ENCODE peak calls at places on chromosomes 6 and 20, in ten cellular contexts. One of them, this sample, is unnamed.

GRCh38 chr20:50280851-50281655 is 90.4 kb downstream of the CEBPB start:
- DNase-seq in fibroblast of pulmonary artery: no peak
- DNase-seq in prostate gland: no peak
- DNase-seq in mesendoderm: no peak
- DNase-seq in dorsolateral prefrontal cortex: no peak
- DNase-seq in coronary artery: no peak
- DNase-seq in uterus: no peak
- DNase-seq in fibroblast of mammary gland: no peak
- DNase-seq in AG09309: no peak
- DNase-seq in aorta: no peak
- DNase-seq in this sample: no peak

GRCh38 chr20:40307937-40308478 is 381.0 kb downstream of the MAFB start:
- DNase-seq in aorta: no peak
- DNase-seq in fibroblast of pulmonary artery: no peak
- DNase-seq in AG09309: no peak
- DNase-seq in prostate gland: no peak
- DNase-seq in uterus: no peak
- DNase-seq in dorsolateral prefrontal cortex: no peak
- DNase-seq in coronary artery: no peak
- DNase-seq in fibroblast of mammary gland: no peak
- DNase-seq in mesendoderm: no peak
- DNase-seq in this sample: no peak

GRCh38 chr6:45946887-45947286 is 68.8 kb downstream of the CLIC5 start:
- DNase-seq in dorsolateral prefrontal cortex: no peak
- DNase-seq in prostate gland: no peak
- DNase-seq in fibroblast of mammary gland: peak
- DNase-seq in aorta: no peak
- DNase-seq in coronary artery: no peak
- DNase-seq in AG09309: no peak
- DNase-seq in fibroblast of pulmonary artery: peak
- DNase-seq in mesendoderm: no peak
- DNase-seq in uterus: no peak
- DNase-seq in this sample: no peak

GRCh38 chr20:32648761-32649615 is 24.8 kb downstream of the C20orf203 start:
- DNase-seq in coronary artery: no peak
- DNase-seq in mesendoderm: no peak
- DNase-seq in aorta: no peak
- DNase-seq in uterus: no peak
- DNase-seq in AG09309: no peak
- DNase-seq in prostate gland: no peak
- DNase-seq in fibroblast of mammary gland: peak
- DNase-seq in dorsolateral prefrontal cortex: no peak
- DNase-seq in fibroblast of pulmonary artery: peak
- DNase-seq in this sample: no peak

GRCh38 chr6:157811476-157812173 is 11.4 kb upstream of the SNX9 start:
- DNase-seq in AG09309: no peak
- DNase-seq in fibroblast of pulmonary artery: peak
- DNase-seq in aorta: no peak
- DNase-seq in coronary artery: no peak
- DNase-seq in dorsolateral prefrontal cortex: no peak
- DNase-seq in mesendoderm: no peak
- DNase-seq in fibroblast of mammary gland: peak
- DNase-seq in uterus: no peak
- DNase-seq in prostate gland: no peak
- DNase-seq in this sample: no peak

GRCh38 chr20:53162251-53162835 is 190.2 kb downstream of the TSHZ2 start:
- DNase-seq in coronary artery: no peak
- DNase-seq in mesendoderm: peak
- DNase-seq in prostate gland: peak
- DNase-seq in fibroblast of pulmonary artery: peak
- DNase-seq in dorsolateral prefrontal cortex: no peak
- DNase-seq in aorta: peak
- DNase-seq in fibroblast of mammary gland: peak
- DNase-seq in AG09309: peak
- DNase-seq in uterus: peak
- DNase-seq in this sample: peak

GRCh38 chr6:122696079-122696478 is 83.4 kb upstream of the FABP7 start:
- DNase-seq in prostate gland: no peak
- DNase-seq in coronary artery: no peak
- DNase-seq in fibroblast of mammary gland: peak
- DNase-seq in uterus: no peak
- DNase-seq in AG09309: no peak
- DNase-seq in dorsolateral prefrontal cortex: no peak
- DNase-seq in aorta: no peak
- DNase-seq in mesendoderm: peak
- DNase-seq in fibroblast of pulmonary artery: peak
- DNase-seq in this sample: no peak

GRCh38 chr6:56241106-56241812 is 6.1 kb downstream of the COL21A1 start:
- DNase-seq in mesendoderm: no peak
- DNase-seq in AG09309: no peak
- DNase-seq in coronary artery: no peak
- DNase-seq in fibroblast of mammary gland: no peak
- DNase-seq in aorta: no peak
- DNase-seq in dorsolateral prefrontal cortex: no peak
- DNase-seq in fibroblast of pulmonary artery: no peak
- DNase-seq in uterus: no peak
- DNase-seq in prostate gland: no peak
- DNase-seq in this sample: no peak

GRCh38 chr6:140779991-140780596 is 1352.6 kb upstream of the GJE1 start:
- DNase-seq in coronary artery: no peak
- DNase-seq in prostate gland: no peak
- DNase-seq in fibroblast of pulmonary artery: no peak
- DNase-seq in aorta: no peak
- DNase-seq in uterus: no peak
- DNase-seq in dorsolateral prefrontal cortex: no peak
- DNase-seq in fibroblast of mammary gland: no peak
- DNase-seq in mesendoderm: no peak
- DNase-seq in AG09309: no peak
- DNase-seq in this sample: no peak

GRCh38 chr6:13234130-13234529 is 94.2 kb downstream of the TBC1D7 start:
- DNase-seq in fibroblast of mammary gland: no peak
- DNase-seq in mesendoderm: no peak
- DNase-seq in uterus: no peak
- DNase-seq in prostate gland: no peak
- DNase-seq in AG09309: peak
- DNase-seq in dorsolateral prefrontal cortex: no peak
- DNase-seq in fibroblast of pulmonary artery: no peak
- DNase-seq in aorta: no peak
- DNase-seq in coronary artery: no peak
- DNase-seq in this sample: no peak

GRCh38 chr6:3081965-3082364 is 13.7 kb downstream of the RIPK1 start:
- DNase-seq in uterus: no peak
- DNase-seq in prostate gland: no peak
- DNase-seq in aorta: no peak
- DNase-seq in fibroblast of mammary gland: no peak
- DNase-seq in dorsolateral prefrontal cortex: no peak
- DNase-seq in coronary artery: no peak
- DNase-seq in AG09309: no peak
- DNase-seq in mesendoderm: peak
- DNase-seq in fibroblast of pulmonary artery: no peak
- DNase-seq in this sample: no peak

GRCh38 chr6:144437105-144437504 is 152.0 kb downstream of the UTRN start:
- DNase-seq in uterus: no peak
- DNase-seq in fibroblast of pulmonary artery: no peak
- DNase-seq in AG09309: no peak
- DNase-seq in mesendoderm: no peak
- DNase-seq in coronary artery: no peak
- DNase-seq in aorta: no peak
- DNase-seq in dorsolateral prefrontal cortex: no peak
- DNase-seq in fibroblast of mammary gland: no peak
- DNase-seq in prostate gland: no peak
- DNase-seq in this sample: no peak

GRCh38 chr6:30356519-30356918 is 11.6 kb downstream of the RPP21 start:
- DNase-seq in prostate gland: no peak
- DNase-seq in fibroblast of mammary gland: no peak
- DNase-seq in fibroblast of pulmonary artery: no peak
- DNase-seq in aorta: no peak
- DNase-seq in coronary artery: no peak
- DNase-seq in dorsolateral prefrontal cortex: no peak
- DNase-seq in uterus: no peak
- DNase-seq in mesendoderm: no peak
- DNase-seq in AG09309: no peak
- DNase-seq in this sample: no peak

GRCh38 chr6:168888102-168888501 is 365.5 kb downstream of the THBS2 start:
- DNase-seq in mesendoderm: no peak
- DNase-seq in uterus: no peak
- DNase-seq in aorta: no peak
- DNase-seq in fibroblast of mammary gland: no peak
- DNase-seq in dorsolateral prefrontal cortex: no peak
- DNase-seq in prostate gland: no peak
- DNase-seq in fibroblast of pulmonary artery: no peak
- DNase-seq in AG09309: no peak
- DNase-seq in coronary artery: no peak
- DNase-seq in this sample: no peak

GRCh38 chr20:25057234-25058050 is 497 bp downstream of the ACSS1 start:
- DNase-seq in fibroblast of mammary gland: no peak
- DNase-seq in aorta: peak
- DNase-seq in coronary artery: peak
- DNase-seq in uterus: peak
- DNase-seq in AG09309: no peak
- DNase-seq in dorsolateral prefrontal cortex: peak
- DNase-seq in mesendoderm: peak
- DNase-seq in fibroblast of pulmonary artery: peak
- DNase-seq in prostate gland: peak
- DNase-seq in this sample: peak

GRCh38 chr6:165227644-165228329 is 81.6 kb downstream of the C6orf118 start:
- DNase-seq in uterus: no peak
- DNase-seq in mesendoderm: no peak
- DNase-seq in fibroblast of mammary gland: peak
- DNase-seq in dorsolateral prefrontal cortex: no peak
- DNase-seq in prostate gland: no peak
- DNase-seq in fibroblast of pulmonary artery: peak
- DNase-seq in aorta: no peak
- DNase-seq in coronary artery: no peak
- DNase-seq in AG09309: peak
- DNase-seq in this sample: no peak

GRCh38 chr20:31945790-31946189 is 6.1 kb downstream of the PDRG1 start:
- DNase-seq in AG09309: no peak
- DNase-seq in aorta: no peak
- DNase-seq in uterus: no peak
- DNase-seq in mesendoderm: no peak
- DNase-seq in dorsolateral prefrontal cortex: no peak
- DNase-seq in coronary artery: no peak
- DNase-seq in prostate gland: no peak
- DNase-seq in fibroblast of mammary gland: peak
- DNase-seq in fibroblast of pulmonary artery: no peak
- DNase-seq in this sample: no peak

GRCh38 chr6:151733680-151734320 is 73.7 kb upstream of the ESR1 start:
- DNase-seq in AG09309: no peak
- DNase-seq in prostate gland: no peak
- DNase-seq in aorta: no peak
- DNase-seq in uterus: no peak
- DNase-seq in coronary artery: no peak
- DNase-seq in fibroblast of pulmonary artery: no peak
- DNase-seq in mesendoderm: no peak
- DNase-seq in dorsolateral prefrontal cortex: no peak
- DNase-seq in fibroblast of mammary gland: peak
- DNase-seq in this sample: no peak
- H3K4me3 ChIP-seq in AG09309: no peak
- H3K4me3 ChIP-seq in prostate gland: no peak
- H3K4me3 ChIP-seq in aorta: no peak
- H3K4me3 ChIP-seq in uterus: no peak
- H3K4me3 ChIP-seq in coronary artery: no peak
- H3K4me3 ChIP-seq in fibroblast of pulmonary artery: no peak
- H3K4me3 ChIP-seq in mesendoderm: no peak
- H3K4me3 ChIP-seq in dorsolateral prefrontal cortex: no peak
- H3K4me3 ChIP-seq in fibroblast of mammary gland: no peak
- H3K4me3 ChIP-seq in this sample: no peak

GRCh38 chr20:43699941-43700565 is 26.7 kb downstream of the GTSF1L start:
- DNase-seq in aorta: no peak
- DNase-seq in prostate gland: no peak
- DNase-seq in coronary artery: no peak
- DNase-seq in dorsolateral prefrontal cortex: no peak
- DNase-seq in mesendoderm: no peak
- DNase-seq in fibroblast of mammary gland: no peak
- DNase-seq in AG09309: no peak
- DNase-seq in fibroblast of pulmonary artery: no peak
- DNase-seq in uterus: no peak
- DNase-seq in this sample: no peak
- H3K4me3 ChIP-seq in aorta: no peak
- H3K4me3 ChIP-seq in prostate gland: no peak
- H3K4me3 ChIP-seq in coronary artery: no peak
- H3K4me3 ChIP-seq in dorsolateral prefrontal cortex: no peak
- H3K4me3 ChIP-seq in mesendoderm: no peak
- H3K4me3 ChIP-seq in fibroblast of mammary gland: no peak
- H3K4me3 ChIP-seq in AG09309: no peak
- H3K4me3 ChIP-seq in fibroblast of pulmonary artery: no peak
- H3K4me3 ChIP-seq in uterus: no peak
- H3K4me3 ChIP-seq in this sample: no peak

GRCh38 chr6:125612400-125612846 is 137.0 kb upstream of the HEY2 start:
- DNase-seq in mesendoderm: no peak
- DNase-seq in prostate gland: no peak
- DNase-seq in fibroblast of pulmonary artery: peak
- DNase-seq in aorta: no peak
- DNase-seq in fibroblast of mammary gland: no peak
- DNase-seq in uterus: no peak
- DNase-seq in AG09309: no peak
- DNase-seq in dorsolateral prefrontal cortex: no peak
- DNase-seq in coronary artery: no peak
- DNase-seq in this sample: no peak

DNA sequence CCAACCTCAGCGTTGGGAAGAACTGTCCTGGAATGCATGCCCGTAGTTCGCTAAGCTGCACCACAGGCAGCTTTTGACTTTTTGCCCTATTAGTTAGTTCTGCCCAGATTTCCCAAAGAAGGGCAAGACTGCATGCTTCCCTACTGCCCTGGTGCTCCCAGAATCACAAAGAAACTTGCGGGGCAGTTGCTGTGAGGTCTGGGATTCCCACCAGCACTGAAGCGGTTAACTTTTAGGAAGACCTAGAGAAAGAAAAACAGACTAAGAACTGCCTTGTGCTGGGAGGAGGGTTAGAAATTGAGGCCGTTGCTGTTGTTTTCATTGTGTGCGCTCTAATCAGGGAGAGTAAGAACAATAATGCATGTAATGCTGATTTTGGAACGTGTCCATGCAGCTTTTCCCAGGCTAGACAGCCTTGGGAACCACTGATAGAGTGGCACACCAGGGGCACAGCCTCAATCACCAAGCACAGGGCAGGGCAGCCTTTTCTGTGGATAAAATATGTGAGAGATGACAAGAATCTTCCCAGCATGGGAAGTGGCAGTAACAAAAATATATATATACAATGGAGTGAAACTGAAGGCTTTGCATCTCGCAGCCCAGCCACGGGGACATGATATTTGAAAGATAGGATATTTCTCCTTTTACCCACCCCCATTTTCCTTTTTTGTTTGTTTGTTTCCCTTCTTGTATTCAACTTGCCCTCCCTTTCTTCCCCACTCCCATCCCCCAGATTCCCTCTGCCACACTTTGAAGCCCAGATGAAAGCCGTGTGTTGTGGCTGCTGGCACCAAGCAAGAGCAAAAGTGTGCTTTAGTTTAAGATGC is 137.6 kb upstream of the HEY2 start:
- DNase-seq in aorta: no peak
- DNase-seq in uterus: no peak
- DNase-seq in mesendoderm: peak
- DNase-seq in fibroblast of mammary gland: no peak
- DNase-seq in dorsolateral prefrontal cortex: no peak
- DNase-seq in coronary artery: no peak
- DNase-seq in AG09309: no peak
- DNase-seq in fibroblast of pulmonary artery: peak
- DNase-seq in prostate gland: no peak
- DNase-seq in this sample: no peak
- H3K4me3 ChIP-seq in aorta: peak
- H3K4me3 ChIP-seq in uterus: no peak
- H3K4me3 ChIP-seq in mesendoderm: no peak
- H3K4me3 ChIP-seq in fibroblast of mammary gland: no peak
- H3K4me3 ChIP-seq in dorsolateral prefrontal cortex: peak
- H3K4me3 ChIP-seq in coronary artery: peak
- H3K4me3 ChIP-seq in AG09309: no peak
- H3K4me3 ChIP-seq in fibroblast of pulmonary artery: peak
- H3K4me3 ChIP-seq in prostate gland: no peak
- H3K4me3 ChIP-seq in this sample: no peak

GRCh38 chr6:166625356-166625755 is 1.7 kb downstream of the RPS6KA2 start:
- DNase-seq in prostate gland: no peak
- DNase-seq in fibroblast of mammary gland: peak
- DNase-seq in mesendoderm: no peak
- DNase-seq in AG09309: no peak
- DNase-seq in coronary artery: no peak
- DNase-seq in dorsolateral prefrontal cortex: no peak
- DNase-seq in fibroblast of pulmonary artery: peak
- DNase-seq in aorta: no peak
- DNase-seq in uterus: no peak
- DNase-seq in this sample: no peak
- H3K4me3 ChIP-seq in prostate gland: peak
- H3K4me3 ChIP-seq in fibroblast of mammary gland: peak
- H3K4me3 ChIP-seq in mesendoderm: no peak
- H3K4me3 ChIP-seq in AG09309: peak
- H3K4me3 ChIP-seq in coronary artery: peak
- H3K4me3 ChIP-seq in dorsolateral prefrontal cortex: peak
- H3K4me3 ChIP-seq in fibroblast of pulmonary artery: peak
- H3K4me3 ChIP-seq in aorta: no peak
- H3K4me3 ChIP-seq in uterus: peak
- H3K4me3 ChIP-seq in this sample: peak